ENCODE peak calls at places on chromosome 15, in six cellular contexts. P is tibial nerve; Z is AG09309; M is CD8-positive, alpha-beta memory T cell; W is H7; R is GM12865. C is an unnamed sample.

GRCh38 chr15:31456329-31457060 is 129.9 kb downstream of the KLF13 start:
- DNase-seq in R (no peak), Z (no peak), P (no peak), W (no peak), M (no peak), C (no peak)

GRCh38 chr15:29039466-29040366 is 153.9 kb downstream of the APBA2 start:
- DNase-seq in W (no peak), R (peak), M (no peak), P (no peak), Z (no peak), C (no peak)

GRCh38 chr15:48527517-48527916 is 118.0 kb downstream of the FBN1 start:
- DNase-seq in Z (no peak), W (no peak), M (no peak), R (no peak), P (no peak), C (no peak)

GRCh38 chr15:62444104-62445027 is 279.3 kb upstream of the C2CD4B start:
- DNase-seq in Z (peak), W (no peak), P (no peak), R (no peak), M (no peak), C (peak)

GRCh38 chr15:36389107-36389506 is 190.3 kb upstream of the CDIN1 start:
- DNase-seq in R (no peak), W (no peak), M (no peak), Z (no peak), P (no peak), C (no peak)

GRCh38 chr15:63663906-63664305 is 66.7 kb downstream of the FBXL22 start:
- DNase-seq in W (no peak), M (no peak), P (no peak), Z (no peak), R (no peak), C (no peak)

GRCh38 chr15:77870195-77871065 is 207.1 kb downstream of the TBC1D2B start:
- DNase-seq in W (peak), R (peak), P (peak), Z (no peak), M (no peak), C (peak)

GRCh38 chr15:89492111-89492641 is 4.2 kb downstream of the RHCG start:
- DNase-seq in P (no peak), Z (no peak), M (no peak), W (peak), R (no peak), C (no peak)

GRCh38 chr15:66251065-66251789 is 2.3 kb downstream of the MEGF11 start:
- DNase-seq in R (no peak), Z (no peak), M (no peak), W (peak), P (no peak), C (no peak)

GRCh38 chr15:37218351-37218916 is 118.1 kb upstream of the MEIS2 start:
- DNase-seq in R (peak), P (no peak), M (no peak), W (no peak), Z (no peak), C (no peak)

GRCh38 chr15:68312701-68313204 is 35.2 kb downstream of the FEM1B start:
- DNase-seq in P (no peak), R (no peak), Z (no peak), W (peak), M (no peak), C (peak)

GRCh38 chr15:74541494-74542191 is 623 bp downstream of the ARID3B start:
- DNase-seq in R (peak), Z (no peak), W (peak), P (no peak), M (peak), C (peak)

GRCh38 chr15:20295238-20295811 is 246.3 kb downstream of the GOLGA6L6 start:
- DNase-seq in R (no peak), W (no peak), M (no peak), Z (no peak), P (no peak), C (no peak)

GRCh38 chr15:100958326-100959065 is 39.3 kb downstream of the LRRK1 start:
- DNase-seq in M (no peak), R (peak), Z (no peak), P (no peak), W (no peak), C (peak)

GRCh38 chr15:97037080-97037479 is 706.6 kb downstream of the NR2F2 start:
- DNase-seq in W (no peak), Z (no peak), P (no peak), R (no peak), M (no peak), C (peak)

GRCh38 chr15:70504305-70504951 is 258.9 kb downstream of the UACA start:
- DNase-seq in P (peak), R (peak), M (no peak), Z (no peak), W (no peak), C (peak)

GRCh38 chr15:48422401-48422800 is 91.2 kb downstream of the DUT start:
- DNase-seq in Z (no peak), M (no peak), R (no peak), W (no peak), P (no peak), C (no peak)

GRCh38 chr15:49163678-49164077 is 6.4 kb upstream of the GALK2 start:
- DNase-seq in M (no peak), P (no peak), W (no peak), R (no peak), Z (no peak), C (no peak)

GRCh38 chr15:25668901-25669300 is 194.2 kb downstream of the ATP10A start:
- DNase-seq in M (no peak), P (no peak), W (no peak), R (no peak), Z (no peak), C (no peak)

GRCh38 chr15:25671132-25671531 is 192.0 kb downstream of the ATP10A start:
- DNase-seq in R (no peak), W (peak), P (no peak), M (no peak), Z (no peak), C (no peak)

GRCh38 chr15:25667829-25668228 is 195.3 kb downstream of the ATP10A start:
- DNase-seq in Z (no peak), W (peak), R (no peak), P (no peak), M (no peak), C (no peak)

GRCh38 chr15:25668236-25668635 is 194.9 kb downstream of the ATP10A start:
- DNase-seq in W (peak), M (no peak), P (no peak), Z (no peak), R (no peak), C (no peak)

DNA sequence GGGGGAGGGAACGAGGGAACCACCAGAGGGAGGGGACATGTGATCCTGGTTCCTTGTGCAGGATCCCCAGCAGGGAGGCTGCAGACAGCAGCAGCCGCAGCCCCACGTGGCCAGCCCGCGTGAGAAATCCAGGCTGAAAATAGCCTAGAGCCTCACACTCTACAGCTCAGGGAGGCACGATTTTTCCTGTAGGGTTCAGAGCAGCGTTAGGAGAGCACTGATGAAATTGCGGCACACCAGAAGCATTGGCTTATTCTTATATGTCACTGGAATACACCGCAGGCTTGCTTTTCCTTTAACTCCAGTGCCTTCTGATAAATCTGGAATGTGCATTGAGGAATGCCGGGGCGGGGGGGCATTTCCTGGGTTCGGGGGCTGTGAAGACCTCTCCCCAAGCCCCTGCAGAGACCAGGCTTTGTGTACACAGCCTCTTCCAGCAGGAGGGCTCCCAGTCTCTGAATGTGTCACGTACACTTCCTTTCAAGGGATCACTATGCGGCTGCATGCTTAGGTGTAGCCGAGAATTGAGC is 193.0 kb downstream of the ATP10A start:
- DNase-seq in W (peak), M (no peak), P (no peak), R (no peak), Z (no peak), C (peak)
- H3K4me3 ChIP-seq in W (no peak), M (no peak), P (no peak), R (no peak), Z (peak), C (peak)

DNA sequence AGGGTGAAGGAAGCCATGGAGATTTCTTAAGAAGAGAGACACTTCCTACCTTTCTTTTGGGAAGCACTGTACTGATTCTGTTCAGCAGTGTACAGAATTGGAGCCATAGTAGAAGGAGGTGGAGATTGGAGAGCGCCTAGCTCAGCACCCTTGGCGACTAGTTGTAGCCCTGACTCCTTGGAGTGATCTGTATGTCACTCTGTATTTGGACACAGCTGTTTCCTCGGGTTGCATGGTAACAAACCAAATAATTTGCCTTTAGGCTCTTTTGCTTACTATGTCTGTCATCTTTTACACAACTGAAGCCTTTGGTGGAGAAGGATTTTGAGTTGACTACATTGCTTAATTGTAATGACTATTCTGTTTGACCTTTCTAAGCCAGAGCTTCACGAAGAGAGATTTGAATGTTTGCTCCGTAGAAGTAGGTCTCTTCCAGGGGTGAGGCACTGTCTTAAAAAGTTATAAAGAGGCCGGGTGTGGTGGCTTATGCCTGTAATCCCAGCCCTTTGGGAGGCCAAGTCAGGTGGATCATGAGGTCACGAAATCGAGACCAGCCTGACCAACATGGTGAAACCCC is 77.1 kb downstream of the AKAP13 start:
- DNase-seq in R (peak), P (no peak), Z (no peak), W (no peak), M (no peak), C (no peak)
- H3K4me3 ChIP-seq in R (no peak), P (no peak), Z (no peak), W (no peak), M (no peak), C (no peak)

DNA sequence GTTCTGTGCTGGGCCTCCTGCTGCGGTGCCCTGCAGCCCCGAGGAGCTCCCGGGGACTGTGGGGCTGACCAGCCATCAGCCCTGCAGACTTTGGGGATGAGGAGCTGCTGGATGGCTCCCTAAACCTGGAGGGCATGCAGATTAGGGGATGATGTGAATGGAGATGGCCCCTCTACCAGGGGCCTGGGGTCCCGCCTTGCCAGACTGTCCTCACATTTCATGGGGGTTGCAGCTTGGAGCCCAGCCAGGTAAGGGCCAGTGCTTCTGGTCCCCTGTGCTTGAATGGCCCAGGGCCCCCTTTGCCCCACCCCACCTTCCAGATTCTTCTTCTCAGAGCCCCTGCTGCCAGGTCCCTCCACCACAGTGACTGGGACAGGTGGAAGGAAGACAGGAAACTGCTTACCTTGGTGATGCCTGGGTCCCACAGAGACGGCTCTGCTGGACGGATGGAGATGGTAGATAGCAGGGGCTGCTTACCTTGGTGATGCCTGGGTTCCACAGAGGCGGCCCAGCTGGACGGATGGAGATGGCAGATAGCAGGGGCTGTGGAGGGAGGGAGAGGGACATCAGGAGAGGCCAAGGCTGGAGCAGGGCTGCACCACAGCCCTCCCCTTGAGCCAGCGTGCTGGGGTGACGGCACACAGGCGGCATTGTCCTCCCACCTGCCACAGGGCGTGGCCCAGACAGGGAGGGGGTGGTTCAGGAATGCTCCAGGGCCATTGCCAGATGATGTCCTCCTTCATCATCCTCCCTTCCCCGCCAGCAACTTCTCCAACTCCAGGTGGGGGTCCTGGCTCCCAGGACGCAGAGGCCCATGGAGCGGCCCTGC is at the start of gene SPTBN5:
- DNase-seq in M (no peak), P (no peak), R (no peak), Z (no peak), W (peak), C (no peak)
- H3K4me3 ChIP-seq in M (peak), P (no peak), R (peak), Z (no peak), W (no peak), C (peak)

GRCh38 chr15:95698971-95699370 is 631.5 kb upstream of the NR2F2 start:
- DNase-seq in M (no peak), P (no peak), W (no peak), R (no peak), Z (no peak), C (no peak)

GRCh38 chr15:95698230-95698629 is 632.3 kb upstream of the NR2F2 start:
- DNase-seq in P (no peak), M (no peak), R (no peak), W (no peak), Z (no peak), C (no peak)

GRCh38 chr15:95699578-95699977 is 630.9 kb upstream of the NR2F2 start:
- DNase-seq in W (no peak), M (no peak), P (no peak), Z (no peak), R (no peak), C (no peak)

GRCh38 chr15:95701410-95701809 is 629.1 kb upstream of the NR2F2 start:
- DNase-seq in W (no peak), Z (no peak), R (no peak), M (no peak), P (no peak), C (no peak)
- H3K4me3 ChIP-seq in W (no peak), Z (no peak), R (no peak), M (no peak), P (no peak), C (no peak)

C was measured in brain microvascular endothelial cell.